ENCODE peak calls at places on chromosomes 6 and 20, in seven cellular contexts. C is HFFc6; R is OCI-LY7; U is colonic mucosa; W is CD8-positive, alpha-beta T cell; O is A549; P is mammary epithelial cell. J is an unnamed sample.

GRCh38 chr6:2229039-2229438 is 16.4 kb downstream of the GMDS start:
- DNase-seq in C (no peak), R (no peak), U (no peak), W (no peak), O (no peak), P (no peak), J (no peak)

GRCh38 chr6:90462102-90462501 is 124.8 kb downstream of the MAP3K7 start:
- DNase-seq in C (no peak), R (no peak), U (no peak), W (no peak), O (no peak), P (no peak), J (no peak)

GRCh38 chr6:297571-298232 is 5.4 kb downstream of the DUSP22 start:
- DNase-seq in C (no peak), R (peak; percentile 42), U (no peak), W (no peak), O (no peak), P (no peak), J (no peak)

GRCh38 chr20:63087236-63087871 is 80.6 kb upstream of the BHLHE23 start:
- DNase-seq in C (no peak), R (no peak), U (no peak), W (no peak), O (no peak), P (no peak), J (no peak)

GRCh38 chr6:17957488-17957887 is 29.9 kb downstream of the KIF13A start:
- DNase-seq in C (no peak), R (no peak), U (no peak), W (no peak), O (no peak), P (peak; percentile 59), J (no peak)

GRCh38 chr6:134863763-134864510 is 86.0 kb downstream of the ALDH8A1 start:
- DNase-seq in C (no peak), R (no peak), U (no peak), W (no peak), O (no peak), P (no peak), J (no peak)

GRCh38 chr6:170089937-170090335 is 200.9 kb downstream of the DLL1 start:
- DNase-seq in C (no peak), R (no peak), U (no peak), W (no peak), O (no peak), P (no peak), J (no peak)

GRCh38 chr6:85614780-85615179 is 21.1 kb upstream of the SNX14 start:
- DNase-seq in C (no peak), R (no peak), U (no peak), W (no peak), O (no peak), P (no peak), J (no peak)

GRCh38 chr6:52249078-52249477 is 4.8 kb upstream of the IL17F start:
- DNase-seq in C (no peak), R (no peak), U (no peak), W (no peak), O (no peak), P (no peak), J (no peak)

GRCh38 chr6:146890644-146891434 is 292.1 kb downstream of the ADGB start:
- DNase-seq in C (no peak), R (no peak), U (no peak), W (no peak), O (no peak), P (no peak), J (no peak)

GRCh38 chr20:17992224-17992637 is 23.4 kb downstream of the MGME1 start:
- DNase-seq in C (no peak), R (no peak), U (no peak), W (no peak), O (no peak), P (no peak), J (no peak)

GRCh38 chr6:162372092-162372491 is 355.5 kb downstream of the PRKN start:
- DNase-seq in C (no peak), R (no peak), U (no peak), W (no peak), O (no peak), P (no peak), J (no peak)

GRCh38 chr6:87925373-87926060 is 122.1 kb upstream of the SPACA1 start:
- DNase-seq in C (no peak), R (peak; percentile 81), U (peak; percentile 23), W (no peak), O (no peak), P (no peak), J (no peak)

GRCh38 chr6:134657751-134658522 is 292.0 kb downstream of the ALDH8A1 start:
- DNase-seq in C (no peak), R (no peak), U (no peak), W (no peak), O (no peak), P (peak; percentile 52), J (no peak)

GRCh38 chr6:167099707-167100106 is 23.2 kb upstream of the CCR6 start:
- DNase-seq in C (no peak), R (no peak), U (no peak), W (no peak), O (no peak), P (no peak), J (no peak)

GRCh38 chr20:19223640-19224039 is 11.2 kb downstream of the SLC24A3 start:
- DNase-seq in C (no peak), R (no peak), U (no peak), W (no peak), O (no peak), P (no peak), J (no peak)

GRCh38 chr6:97674802-97675201 is 391.8 kb upstream of the MMS22L start:
- DNase-seq in C (no peak), R (no peak), U (no peak), W (no peak), O (no peak), P (peak; percentile 0), J (no peak)

GRCh38 chr20:38165966-38166706 is 1.1 kb upstream of the TGM2 start:
- DNase-seq in C (no peak), R (no peak), U (no peak), W (no peak), O (no peak), P (peak; percentile 65), J (no peak)

GRCh38 chr6:108914235-108915022 is 66.2 kb downstream of the ARMC2 start:
- DNase-seq in C (no peak), R (peak; percentile 64), U (no peak), W (peak; percentile 17), O (peak; percentile 23), P (no peak), J (no peak)

GRCh38 chr20:63745961-63746765 is 6.6 kb downstream of the SLC2A4RG start:
- DNase-seq in C (no peak), R (no peak), U (no peak), W (no peak), O (no peak), P (no peak), J (no peak)

GRCh38 chr6:148367418-148368024 is 24.9 kb downstream of the SASH1 start:
- DNase-seq in C (peak; percentile 48), R (no peak), U (peak; percentile 24), W (no peak), O (no peak), P (peak; percentile 42), J (no peak)

GRCh38 chr20:51861726-51862466 is 59.6 kb upstream of the SALL4 start:
- DNase-seq in C (no peak), R (no peak), U (no peak), W (no peak), O (no peak), P (no peak), J (no peak)

GRCh38 chr6:75230484-75231325 is 12.9 kb downstream of the COX7A2 start:
- DNase-seq in C (peak; percentile 57), R (no peak), U (peak; percentile 34), W (no peak), O (peak; percentile 52), P (peak; percentile 39), J (no peak)

GRCh38 chr20:36468149-36469000 is 72.9 kb upstream of the MYL9 start:
- DNase-seq in C (no peak), R (peak; percentile 55), U (peak; percentile 24), W (no peak), O (peak; percentile 59), P (no peak), J (no peak)

GRCh38 chr6:169302255-169302654 is 48.6 kb upstream of the THBS2 start:
- DNase-seq in C (no peak), R (no peak), U (no peak), W (no peak), O (no peak), P (no peak), J (no peak)

GRCh38 chr6:36701401-36701991 is 3.9 kb downstream of the RAB44 start:
- DNase-seq in C (peak; percentile 50), R (peak; percentile 69), U (no peak), W (no peak), O (no peak), P (no peak), J (no peak)
- TF ChIP-seq CTCF in C (no peak), R (peak; percentile 89), U (no peak), W (no peak), O (peak; percentile 14), P (peak; percentile 32), J (peak; percentile 53)

DNA sequence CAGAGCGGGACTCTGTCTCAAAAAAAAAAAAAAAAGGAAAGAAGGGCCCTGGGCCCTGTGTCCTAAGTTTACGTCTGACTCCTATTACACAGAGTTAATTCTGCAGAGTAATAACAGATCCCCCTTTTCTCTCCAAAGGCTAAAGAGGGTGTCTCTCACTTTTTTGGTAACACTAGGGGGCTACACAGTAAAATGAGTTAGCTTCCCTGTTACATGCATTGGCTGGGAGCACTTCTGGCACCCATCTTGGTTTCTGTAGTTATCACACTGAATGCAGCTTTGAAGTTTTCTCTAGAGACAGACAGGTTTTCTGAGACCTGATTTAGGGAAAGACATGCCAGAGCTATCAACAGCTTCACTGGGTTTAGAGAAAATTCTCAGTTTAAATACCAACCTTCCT is 29.2 kb downstream of the RNF8 start:
- DNase-seq in C (no peak), R (no peak), U (no peak), W (no peak), O (no peak), P (no peak), J (no peak)
- TF ChIP-seq CTCF in C (peak; percentile 31), R (no peak), U (no peak), W (no peak), O (no peak), P (no peak), J (no peak)

GRCh38 chr6:156595481-156595880 is 181.7 kb upstream of the ARID1B start:
- DNase-seq in C (no peak), R (no peak), U (no peak), W (no peak), O (no peak), P (peak; percentile 5), J (no peak)
- TF ChIP-seq CTCF in C (no peak), R (no peak), U (no peak), W (no peak), O (no peak), P (no peak), J (no peak)

GRCh38 chr20:57578476-57579165 is 17.7 kb downstream of the PCK1 start:
- DNase-seq in C (no peak), R (no peak), U (no peak), W (no peak), O (no peak), P (no peak), J (no peak)

GRCh38 chr20:57579898-57580447 is 19.1 kb downstream of the PCK1 start:
- DNase-seq in C (no peak), R (no peak), U (no peak), W (no peak), O (no peak), P (no peak), J (no peak)

GRCh38 chr20:57580478-57581201 is 19.7 kb downstream of the PCK1 start:
- DNase-seq in C (no peak), R (no peak), U (no peak), W (no peak), O (no peak), P (no peak), J (no peak)

GRCh38 chr20:57577679-57578475 is 17.0 kb downstream of the PCK1 start:
- DNase-seq in C (no peak), R (no peak), U (no peak), W (no peak), O (no peak), P (no peak), J (no peak)

GRCh38 chr20:57579331-57579897 is 18.5 kb downstream of the PCK1 start:
- DNase-seq in C (no peak), R (no peak), U (no peak), W (no peak), O (no peak), P (no peak), J (no peak)
- TF ChIP-seq CTCF in C (no peak), R (no peak), U (no peak), W (no peak), O (no peak), P (no peak), J (no peak)